ENCODE peak calls at places on chromosomes 5 and 9, in four cellular contexts. S is keratinocyte, L is fibroblast of the aortic adventitia, M is GM13976. I is an unnamed sample.

GRCh38 chr5:91425046-91425445 is 41.9 kb upstream of the ARRDC3 start:
- DNase-seq in S (no peak), L (no peak), M (no peak), I (no peak)

GRCh38 chr9:76896035-76896434 is 9.9 kb downstream of the PRUNE2 start:
- DNase-seq in S (no peak), L (no peak), M (no peak), I (no peak)

GRCh38 chr5:134561871-134562296 is 36.4 kb downstream of the JADE2 start:
- DNase-seq in S (no peak), L (peak; percentile 90), M (no peak), I (no peak)

GRCh38 chr5:150567031-150567680 is 59.2 kb downstream of the NDST1 start:
- DNase-seq in S (no peak), L (peak; percentile 94), M (no peak), I (no peak)

GRCh38 chr9:99511723-99512122 is 289.6 kb downstream of the SEC61B start:
- DNase-seq in S (no peak), L (no peak), M (no peak), I (no peak)

GRCh38 chr5:24789631-24790354 is 145.0 kb upstream of the CDH10 start:
- DNase-seq in S (no peak), L (peak; percentile 46), M (no peak), I (no peak)

GRCh38 chr9:117487555-117488175 is 72.8 kb upstream of the ASTN2 start:
- DNase-seq in S (peak; percentile 4), L (peak; percentile 25), M (peak; percentile 64), I (peak; percentile 82)

GRCh38 chr5:36108758-36109245 is 42.1 kb upstream of the UGT3A2 start:
- DNase-seq in S (no peak), L (no peak), M (no peak), I (no peak)

GRCh38 chr5:55338092-55338613 is 30.4 kb downstream of the MTREX start:
- DNase-seq in S (no peak), L (peak; percentile 9), M (no peak), I (no peak)
- TF ChIP-seq CTCF in S (no peak), L (no peak), M (no peak), I (no peak)

GRCh38 chr5:93791520-93791972 is 50.1 kb upstream of the POU5F2 start:
- DNase-seq in S (no peak), L (peak; percentile 10), M (no peak), I (no peak)
- TF ChIP-seq CTCF in S (no peak), L (no peak), M (no peak), I (no peak)

GRCh38 chr9:110308504-110309109 is 29.1 kb downstream of the TXNDC8 start:
- DNase-seq in S (no peak), L (no peak), M (no peak), I (no peak)

GRCh38 chr9:110298028-110298605 is 39.5 kb downstream of the TXNDC8 start:
- DNase-seq in S (no peak), L (no peak), M (no peak), I (no peak)

GRCh38 chr9:110307191-110307590 is 30.5 kb downstream of the TXNDC8 start:
- DNase-seq in S (no peak), L (no peak), M (no peak), I (no peak)

GRCh38 chr9:110303136-110303535 is 34.5 kb downstream of the TXNDC8 start:
- DNase-seq in S (no peak), L (peak; percentile 75), M (no peak), I (no peak)
- TF ChIP-seq CTCF in S (no peak), L (no peak), M (no peak), I (no peak)

GRCh38 chr5:167783145-167783817 is 508.2 kb upstream of the WWC1 start:
- DNase-seq in S (no peak), L (peak; percentile 43), M (no peak), I (no peak)
- TF ChIP-seq CTCF in S (no peak), L (no peak), M (no peak), I (no peak)

GRCh38 chr5:32153723-32154122 is 20.4 kb downstream of the GOLPH3 start:
- DNase-seq in S (no peak), L (peak; percentile 48), M (no peak), I (no peak)
- TF ChIP-seq CTCF in S (no peak), L (no peak), M (no peak), I (no peak)

GRCh38 chr5:180784497-180785097 is 18.0 kb downstream of the MGAT1 start:
- DNase-seq in S (no peak), L (peak; percentile 90), M (peak; percentile 86), I (no peak)
- TF ChIP-seq CTCF in S (peak; percentile 85), L (peak; percentile 85), M (peak; percentile 55), I (peak; percentile 67)

DNA sequence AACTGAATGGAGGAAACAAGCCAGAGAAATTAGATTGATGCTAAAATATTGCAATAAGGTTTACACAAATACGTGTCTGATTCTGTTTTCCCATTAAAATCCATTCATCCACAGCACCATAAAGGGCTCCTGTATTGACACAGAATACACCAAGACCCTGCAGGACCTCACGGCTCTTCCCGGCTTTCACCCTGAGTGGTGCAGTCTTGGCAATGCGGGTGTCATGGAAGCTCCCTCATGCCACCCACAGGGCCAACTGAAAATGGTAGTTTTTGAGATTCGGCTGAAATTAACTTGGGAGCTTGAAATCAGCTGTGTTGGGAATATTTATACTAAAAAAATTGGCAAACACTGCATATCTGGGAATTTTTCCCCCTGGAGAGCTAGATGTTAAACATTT is 17.3 kb upstream of the EXOC3 start:
- DNase-seq in S (no peak), L (peak; percentile 50), M (no peak), I (no peak)
- TF ChIP-seq CTCF in S (peak; percentile 24), L (peak; percentile 36), M (no peak), I (no peak)

GRCh38 chr5:178839319-178839704 is 20.4 kb upstream of the ZNF354B start:
- DNase-seq in S (no peak), L (no peak), M (no peak), I (peak; percentile 68)

GRCh38 chr5:178832618-178833201 is 27.0 kb upstream of the ZNF354B start:
- DNase-seq in S (no peak), L (no peak), M (no peak), I (no peak)

GRCh38 chr5:178831049-178831448 is 28.7 kb upstream of the ZNF354B start:
- DNase-seq in S (no peak), L (no peak), M (no peak), I (no peak)

DNA sequence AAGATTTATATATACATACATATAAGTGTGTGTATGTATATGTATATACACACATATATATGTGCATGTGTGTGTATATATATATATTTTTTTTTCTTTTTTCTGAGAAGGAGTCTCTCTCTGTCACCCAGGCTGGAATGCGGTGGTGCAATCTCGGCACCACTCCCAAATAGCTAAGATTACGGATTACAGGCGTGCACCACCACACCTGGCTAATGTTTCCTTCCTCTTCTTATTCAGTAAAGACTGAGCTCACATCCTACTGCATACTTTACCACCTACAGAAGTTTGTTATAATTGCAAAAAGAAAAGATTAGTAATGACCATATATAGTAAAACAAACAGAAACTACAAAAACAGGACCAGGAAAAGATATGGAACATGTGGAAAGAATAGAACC is 23.1 kb upstream of the ZNF354B start:
- DNase-seq in S (no peak), L (no peak), M (no peak), I (no peak)
- TF ChIP-seq CTCF in S (no peak), L (no peak), M (no peak), I (no peak)

DNA sequence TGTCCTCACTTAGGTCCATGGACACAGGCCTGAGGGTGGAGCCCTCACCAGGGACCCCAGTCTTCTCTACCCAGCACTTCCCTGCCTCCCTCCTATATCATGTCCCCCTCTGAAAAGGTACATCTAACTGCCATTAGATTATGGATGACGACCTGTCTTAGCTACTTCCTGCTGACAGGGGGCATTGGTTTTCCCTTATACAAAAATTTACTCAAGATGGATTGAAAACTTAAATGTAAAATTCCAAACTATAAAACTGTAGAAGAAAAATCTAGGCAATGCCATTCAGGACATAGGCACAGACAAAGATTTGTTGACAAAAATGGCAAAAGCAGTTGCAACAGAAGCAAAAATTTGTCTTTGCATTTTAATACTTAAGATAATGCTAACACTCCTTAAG is 623.2 kb upstream of the FAM174A start:
- DNase-seq in S (no peak), L (no peak), M (no peak), I (no peak)
- TF ChIP-seq CTCF in S (no peak), L (no peak), M (no peak), I (no peak)

GRCh38 chr5:68246802-68247201 is 31.2 kb downstream of the PIK3R1 start:
- DNase-seq in S (no peak), L (no peak), M (peak; percentile 33), I (no peak)
- TF ChIP-seq CTCF in S (no peak), L (no peak), M (no peak), I (peak; percentile 34)

I was measured in progenitor cell of endocrine pancreas.